ENCODE peak calls at places on chromosomes 4 and X, in four cellular contexts. One of them, this sample, is unnamed.

GRCh38 chr4:143251781-143252180 is 67.1 kb downstream of the USP38 start:
- DNase-seq in hepatic stellate cell: no peak
- DNase-seq in stimulated activated naive CD8-positive, alpha-beta T cell treated with anti-CD3 and anti-CD28 coated beads, Interleukin-15, amount 100 ng/mL, for 72 hours: no peak
- DNase-seq in left kidney: no peak
- DNase-seq in this sample: no peak

GRCh38 chrX:16836371-16836770 is 33.8 kb downstream of the RBBP7 start:
- DNase-seq in hepatic stellate cell: no peak
- DNase-seq in stimulated activated naive CD8-positive, alpha-beta T cell treated with anti-CD3 and anti-CD28 coated beads, Interleukin-15, amount 100 ng/mL, for 72 hours: no peak
- DNase-seq in left kidney: peak; percentile 52
- DNase-seq in this sample: no peak

GRCh38 chr4:156495109-156495508 is 476.5 kb downstream of the PDGFC start:
- DNase-seq in hepatic stellate cell: no peak
- DNase-seq in stimulated activated naive CD8-positive, alpha-beta T cell treated with anti-CD3 and anti-CD28 coated beads, Interleukin-15, amount 100 ng/mL, for 72 hours: no peak
- DNase-seq in left kidney: no peak
- DNase-seq in this sample: no peak

GRCh38 chrX:40108084-40108958 is 10.6 kb upstream of the BCOR start:
- DNase-seq in hepatic stellate cell: no peak
- DNase-seq in stimulated activated naive CD8-positive, alpha-beta T cell treated with anti-CD3 and anti-CD28 coated beads, Interleukin-15, amount 100 ng/mL, for 72 hours: no peak
- DNase-seq in left kidney: peak; percentile 87
- DNase-seq in this sample: no peak

GRCh38 chrX:78102100-78102499 is 1.9 kb upstream of the PGK1 start:
- DNase-seq in hepatic stellate cell: no peak
- DNase-seq in stimulated activated naive CD8-positive, alpha-beta T cell treated with anti-CD3 and anti-CD28 coated beads, Interleukin-15, amount 100 ng/mL, for 72 hours: peak; percentile 10
- DNase-seq in left kidney: no peak
- DNase-seq in this sample: no peak

GRCh38 chr4:93719552-93719951 is 109.0 kb upstream of the ATOH1 start:
- DNase-seq in hepatic stellate cell: no peak
- DNase-seq in stimulated activated naive CD8-positive, alpha-beta T cell treated with anti-CD3 and anti-CD28 coated beads, Interleukin-15, amount 100 ng/mL, for 72 hours: no peak
- DNase-seq in left kidney: no peak
- DNase-seq in this sample: no peak

GRCh38 chr4:38949416-38950051 is 81.9 kb downstream of the FAM114A1 start:
- DNase-seq in hepatic stellate cell: no peak
- DNase-seq in stimulated activated naive CD8-positive, alpha-beta T cell treated with anti-CD3 and anti-CD28 coated beads, Interleukin-15, amount 100 ng/mL, for 72 hours: peak; percentile 56
- DNase-seq in left kidney: no peak
- DNase-seq in this sample: no peak

GRCh38 chrX:118983513-118983912 is 9.1 kb downstream of the LONRF3 start:
- DNase-seq in hepatic stellate cell: no peak
- DNase-seq in stimulated activated naive CD8-positive, alpha-beta T cell treated with anti-CD3 and anti-CD28 coated beads, Interleukin-15, amount 100 ng/mL, for 72 hours: no peak
- DNase-seq in left kidney: no peak
- DNase-seq in this sample: no peak

GRCh38 chr4:119025916-119026661 is 109.5 kb upstream of the MYOZ2 start:
- DNase-seq in hepatic stellate cell: peak; percentile 47
- DNase-seq in stimulated activated naive CD8-positive, alpha-beta T cell treated with anti-CD3 and anti-CD28 coated beads, Interleukin-15, amount 100 ng/mL, for 72 hours: no peak
- DNase-seq in left kidney: no peak
- DNase-seq in this sample: no peak

GRCh38 chr4:159946983-159947645 is 844.2 kb downstream of the RAPGEF2 start:
- DNase-seq in hepatic stellate cell: peak; percentile 6
- DNase-seq in stimulated activated naive CD8-positive, alpha-beta T cell treated with anti-CD3 and anti-CD28 coated beads, Interleukin-15, amount 100 ng/mL, for 72 hours: no peak
- DNase-seq in left kidney: peak; percentile 82
- DNase-seq in this sample: peak; percentile 2

GRCh38 chr4:82524570-82525152 is 37.1 kb downstream of the TMEM150C start:
- DNase-seq in hepatic stellate cell: no peak
- DNase-seq in stimulated activated naive CD8-positive, alpha-beta T cell treated with anti-CD3 and anti-CD28 coated beads, Interleukin-15, amount 100 ng/mL, for 72 hours: no peak
- DNase-seq in left kidney: no peak
- DNase-seq in this sample: no peak

GRCh38 chrX:50813843-50814661 is at the start of gene SHROOM4:
- DNase-seq in hepatic stellate cell: peak; percentile 47
- DNase-seq in stimulated activated naive CD8-positive, alpha-beta T cell treated with anti-CD3 and anti-CD28 coated beads, Interleukin-15, amount 100 ng/mL, for 72 hours: no peak
- DNase-seq in left kidney: peak; percentile 88
- DNase-seq in this sample: no peak

GRCh38 chr4:95141376-95141775 is 383.6 kb downstream of the BMPR1B start:
- DNase-seq in hepatic stellate cell: no peak
- DNase-seq in stimulated activated naive CD8-positive, alpha-beta T cell treated with anti-CD3 and anti-CD28 coated beads, Interleukin-15, amount 100 ng/mL, for 72 hours: no peak
- DNase-seq in left kidney: no peak
- DNase-seq in this sample: no peak

GRCh38 chr4:127708985-127709384 is 21.2 kb upstream of the SLC25A31 start:
- DNase-seq in hepatic stellate cell: no peak
- DNase-seq in stimulated activated naive CD8-positive, alpha-beta T cell treated with anti-CD3 and anti-CD28 coated beads, Interleukin-15, amount 100 ng/mL, for 72 hours: no peak
- DNase-seq in left kidney: peak; percentile 54
- DNase-seq in this sample: no peak

GRCh38 chr4:185082549-185082948 is 60.5 kb upstream of the SLC25A4 start:
- DNase-seq in hepatic stellate cell: no peak
- DNase-seq in stimulated activated naive CD8-positive, alpha-beta T cell treated with anti-CD3 and anti-CD28 coated beads, Interleukin-15, amount 100 ng/mL, for 72 hours: no peak
- DNase-seq in left kidney: no peak
- DNase-seq in this sample: no peak

GRCh38 chr4:75985116-75985515 is 5.6 kb downstream of the SDAD1 start:
- DNase-seq in hepatic stellate cell: peak; percentile 81
- DNase-seq in stimulated activated naive CD8-positive, alpha-beta T cell treated with anti-CD3 and anti-CD28 coated beads, Interleukin-15, amount 100 ng/mL, for 72 hours: no peak
- DNase-seq in left kidney: no peak
- DNase-seq in this sample: no peak

GRCh38 chr4:54781771-54782170 is 124.0 kb downstream of the KIT start:
- DNase-seq in hepatic stellate cell: no peak
- DNase-seq in stimulated activated naive CD8-positive, alpha-beta T cell treated with anti-CD3 and anti-CD28 coated beads, Interleukin-15, amount 100 ng/mL, for 72 hours: no peak
- DNase-seq in left kidney: peak; percentile 51
- DNase-seq in this sample: no peak